ENCODE peak calls at places on chromosomes 7 and 10, in four cellular contexts. One of them, this sample, is unnamed.

GRCh38 chr7:91264924-91265681 is 870 bp downstream of the FZD1 start:
- DNase-seq in NCI-H1417: peak
- DNase-seq in AML-193: peak
- DNase-seq in NT2/D1: peak
- DNase-seq in this sample: no peak

GRCh38 chr10:76125900-76126299 is 694.5 kb downstream of the LRMDA start:
- DNase-seq in NCI-H1417: no peak
- DNase-seq in AML-193: no peak
- DNase-seq in NT2/D1: no peak
- DNase-seq in this sample: no peak

GRCh38 chr10:29375888-29376287 is 87.0 kb downstream of the LYZL1 start:
- DNase-seq in NT2/D1: no peak
- DNase-seq in NCI-H1417: no peak
- DNase-seq in AML-193: no peak
- DNase-seq in this sample: no peak

GRCh38 chr7:148327379-148327778 is 263.2 kb upstream of the C7orf33 start:
- DNase-seq in NCI-H1417: no peak
- DNase-seq in NT2/D1: no peak
- DNase-seq in AML-193: no peak
- DNase-seq in this sample: no peak

GRCh38 chr7:95628831-95629439 is 32.6 kb upstream of the PDK4 start:
- DNase-seq in NT2/D1: no peak
- DNase-seq in NCI-H1417: no peak
- DNase-seq in AML-193: no peak
- DNase-seq in this sample: no peak

GRCh38 chr10:34290412-34291082 is 524.5 kb downstream of the PARD3 start:
- DNase-seq in NCI-H1417: no peak
- DNase-seq in AML-193: no peak
- DNase-seq in NT2/D1: no peak
- DNase-seq in this sample: no peak

GRCh38 chr10:86583983-86584382 is 62.4 kb upstream of the WAPL start:
- DNase-seq in AML-193: no peak
- DNase-seq in NCI-H1417: no peak
- DNase-seq in NT2/D1: no peak
- DNase-seq in this sample: no peak

GRCh38 chr10:44703241-44704155 is 207.6 kb upstream of the TMEM72 start:
- DNase-seq in AML-193: no peak
- DNase-seq in NT2/D1: no peak
- DNase-seq in NCI-H1417: no peak
- DNase-seq in this sample: no peak

This sample was measured in activated T-cell treated with anti-CD3 and anti-CD28 coated beads for 48 hours.